ENCODE peak calls at places on chromosomes 16 and 17, in six cellular contexts. X is A549, U is H1, L is GM12878, Z is SK-N-SH, B is K562. G is an unnamed sample.

GRCh38 chr16:2964416-2965223 is 545 bp downstream of the KREMEN2 start:
- DNase-seq in X (peak), U (no peak), L (no peak), Z (peak), B (peak), G (peak)

GRCh38 chr16:80700558-80700957 is 103.8 kb downstream of the CDYL2 start:
- DNase-seq in U (no peak), Z (no peak), L (no peak), B (no peak), X (no peak), G (no peak)

GRCh38 chr17:29760279-29760721 is 137.6 kb upstream of the CORO6 start:
- DNase-seq in U (no peak), X (peak), L (peak), Z (no peak), B (no peak), G (no peak)

GRCh38 chr16:74035816-74036215 is 260.8 kb upstream of the PSMD7 start:
- DNase-seq in X (peak), Z (peak), L (no peak), U (no peak), B (peak), G (peak)

GRCh38 chr17:43418441-43419374 is 19.9 kb downstream of the ARL4D start:
- DNase-seq in X (peak), L (no peak), B (peak), Z (no peak), U (no peak), G (peak)

GRCh38 chr17:60554377-60554788 is 28.3 kb upstream of the APPBP2 start:
- DNase-seq in Z (no peak), U (no peak), L (no peak), B (no peak), X (no peak), G (no peak)

GRCh38 chr16:54927125-54928015 is 3.3 kb upstream of the IRX5 start:
- DNase-seq in B (peak), Z (no peak), X (no peak), U (no peak), L (no peak), G (no peak)

GRCh38 chr17:50308666-50309065 is 34.4 kb downstream of the TMEM92 start:
- DNase-seq in Z (no peak), L (no peak), U (no peak), X (no peak), B (no peak), G (no peak)

GRCh38 chr16:22250522-22250921 is 44.4 kb downstream of the EEF2K start:
- DNase-seq in B (peak), Z (no peak), U (no peak), X (no peak), L (no peak), G (no peak)

GRCh38 chr17:60134396-60135159 is 15.2 kb upstream of the CA4 start:
- DNase-seq in Z (peak), X (no peak), L (no peak), U (no peak), B (peak), G (no peak)

GRCh38 chr17:8991514-8992285 is 26.2 kb upstream of the PIK3R5 start:
- DNase-seq in B (peak), X (peak), L (no peak), U (no peak), Z (peak), G (peak)

GRCh38 chr16:64370112-64370511 is 751.8 kb downstream of the CDH11 start:
- DNase-seq in U (no peak), Z (no peak), L (no peak), B (no peak), X (no peak), G (no peak)

GRCh38 chr16:14286381-14287230 is 215.5 kb downstream of the MRTFB start:
- DNase-seq in X (no peak), Z (no peak), L (no peak), B (no peak), U (no peak), G (no peak)

GRCh38 chr17:58277726-58278595 is 2.8 kb downstream of the MPO start:
- DNase-seq in X (no peak), B (no peak), U (no peak), Z (peak), L (no peak), G (no peak)

GRCh38 chr17:3963214-3964201 is 729 bp downstream of the ATP2A3 start:
- DNase-seq in X (no peak), B (peak), L (no peak), U (no peak), Z (peak), G (no peak)

GRCh38 chr17:15271731-15272130 is 6.6 kb upstream of the PMP22 start:
- DNase-seq in Z (no peak), U (no peak), L (no peak), X (no peak), B (no peak), G (no peak)

GRCh38 chr17:28226563-28226962 is 92.4 kb upstream of the TMEM97 start:
- DNase-seq in X (no peak), L (no peak), Z (no peak), B (no peak), U (no peak), G (no peak)

GRCh38 chr16:53152321-53152720 is 97.5 kb downstream of the CHD9 start:
- DNase-seq in L (no peak), Z (no peak), X (no peak), B (no peak), U (no peak), G (no peak)

GRCh38 chr16:55033225-55034156 is 102.8 kb downstream of the IRX5 start:
- DNase-seq in L (no peak), X (no peak), U (no peak), Z (no peak), B (no peak), G (no peak)

GRCh38 chr16:56985288-56985961 is 3.9 kb upstream of the NLRC5 start:
- DNase-seq in X (peak), U (no peak), Z (no peak), L (no peak), B (no peak), G (no peak)

GRCh38 chr16:54418903-54419302 is 132.3 kb upstream of the IRX3 start:
- DNase-seq in B (no peak), X (no peak), Z (no peak), U (no peak), L (no peak), G (peak)

GRCh38 chr17:32491371-32492280 is 4.8 kb downstream of the CDK5R1 start:
- DNase-seq in L (no peak), U (no peak), B (peak), X (no peak), Z (peak), G (no peak)

GRCh38 chr17:41539071-41539492 is 11.0 kb upstream of the KRT19 start:
- DNase-seq in X (no peak), L (no peak), Z (no peak), U (no peak), B (no peak), G (peak)

GRCh38 chr16:46922239-46922638 is 38.1 kb downstream of the GPT2 start:
- DNase-seq in X (no peak), L (no peak), Z (no peak), B (no peak), U (no peak), G (no peak)

GRCh38 chr16:1102921-1103648 is 7.0 kb upstream of the C1QTNF8 start:
- DNase-seq in B (peak), Z (peak), L (no peak), U (no peak), X (peak), G (no peak)

GRCh38 chr16:57113042-57113453 is 20.7 kb downstream of the CPNE2 start:
- DNase-seq in Z (no peak), U (no peak), L (no peak), B (no peak), X (no peak), G (no peak)

GRCh38 chr16:25605381-25605780 is 86.4 kb upstream of the HS3ST4 start:
- DNase-seq in U (no peak), X (no peak), Z (no peak), L (no peak), B (no peak), G (no peak)

GRCh38 chr17:18258356-18259038 is at the start of gene FLII:
- DNase-seq in L (no peak), X (peak), Z (peak), B (peak), U (no peak), G (peak)

GRCh38 chr16:73432794-73433455 is 385.0 kb upstream of the ZFHX3 start:
- DNase-seq in L (no peak), B (no peak), U (no peak), Z (no peak), X (no peak), G (no peak)

GRCh38 chr16:66580605-66581209 is 1.4 kb downstream of the CMTM2 start:
- DNase-seq in Z (no peak), L (no peak), B (no peak), U (no peak), X (no peak), G (peak)

GRCh38 chr16:67415872-67416793 is at the start of gene ZDHHC1:
- DNase-seq in Z (peak), U (no peak), L (no peak), X (peak), B (no peak), G (no peak)

GRCh38 chr16:16150117-16150877 is 73.0 kb downstream of the ABCC6 start:
- DNase-seq in U (no peak), X (no peak), B (no peak), L (no peak), Z (peak), G (no peak)

GRCh38 chr17:7885357-7886226 is 3.0 kb upstream of the CHD3 start:
- DNase-seq in X (peak), Z (peak), B (peak), L (no peak), U (no peak), G (no peak)

GRCh38 chr16:72302352-72302751 is 130.4 kb upstream of the PMFBP1 start:
- DNase-seq in L (no peak), B (no peak), X (no peak), Z (no peak), U (no peak), G (no peak)
- H3K4me2 ChIP-seq in L (no peak), B (no peak), X (no peak), Z (no peak), U (no peak), G (no peak)

GRCh38 chr17:1331708-1332107 is 52.2 kb downstream of the TRARG1 start:
- DNase-seq in X (no peak), B (peak), Z (no peak), U (no peak), L (no peak), G (no peak)
- TF ChIP-seq CHD2 in X (no peak), B (no peak), Z (no peak), U (no peak), L (no peak), G (no peak)

GRCh38 chr17:79791354-79792123 is 5.3 kb downstream of the CBX8 start:
- DNase-seq in B (no peak), X (no peak), L (no peak), U (no peak), Z (peak), G (no peak)
- H3K4me2 ChIP-seq in B (no peak), X (no peak), L (no peak), U (peak), Z (no peak), G (peak)

GRCh38 chr17:38451030-38451839 is 23.0 kb downstream of the ARHGAP23 start:
- DNase-seq in U (peak), L (no peak), Z (no peak), B (no peak), X (no peak), G (peak)

GRCh38 chr17:38453951-38454421 is 25.7 kb downstream of the ARHGAP23 start:
- DNase-seq in U (no peak), X (no peak), L (no peak), B (no peak), Z (peak), G (no peak)

GRCh38 chr17:38452719-38453118 is 24.5 kb downstream of the ARHGAP23 start:
- DNase-seq in B (no peak), X (no peak), U (no peak), L (no peak), Z (no peak), G (no peak)

GRCh38 chr17:38450699-38451029 is 22.4 kb downstream of the ARHGAP23 start:
- DNase-seq in X (no peak), U (no peak), L (no peak), B (no peak), Z (no peak), G (no peak)

GRCh38 chr17:38451840-38452529 is 23.7 kb downstream of the ARHGAP23 start:
- DNase-seq in B (peak), Z (no peak), X (no peak), L (no peak), U (peak), G (no peak)
- TF ChIP-seq CHD2 in B (no peak), Z (peak), X (no peak), L (no peak), U (no peak), G (no peak)

G was measured in HepG2.